ENCODE peak calls at places on chromosomes 3 and 15, in eight cellular contexts. A is aorta; Q is heart left ventricle; N is CD8-positive, alpha-beta T cell; K is gastrocnemius medialis; C is body of pancreas; J is brain microvascular endothelial cell; S is stomach. L is an unnamed sample.

GRCh38 chr15:70195808-70196304 is 98.1 kb upstream of the TLE3 start:
- DNase-seq in N (no peak), S (peak), Q (peak), C (peak), A (peak), K (peak), J (peak), L (no peak)

GRCh38 chr15:64233299-64233698 is 70.5 kb upstream of the PPIB start:
- DNase-seq in J (no peak), C (no peak), S (no peak), A (no peak), K (no peak), Q (no peak), N (no peak), L (no peak)

GRCh38 chr3:160400631-160401150 is 1.2 kb downstream of the SMC4 start:
- DNase-seq in C (peak), Q (peak), N (peak), J (no peak), S (peak), A (peak), K (no peak), L (no peak)

GRCh38 chr15:48628832-48629231 is 16.7 kb downstream of the FBN1 start:
- DNase-seq in A (no peak), J (peak), S (no peak), N (no peak), C (no peak), Q (no peak), K (no peak), L (no peak)

GRCh38 chr3:458124-458523 is 261.6 kb downstream of the CHL1 start:
- DNase-seq in A (no peak), S (no peak), C (no peak), Q (no peak), N (no peak), J (no peak), K (no peak), L (no peak)

GRCh38 chr3:135490219-135490618 is 475.3 kb upstream of the PPP2R3A start:
- DNase-seq in N (no peak), S (no peak), K (no peak), J (no peak), Q (no peak), C (no peak), A (no peak), L (no peak)

GRCh38 chr15:35725353-35725752 is 179.4 kb upstream of the DPH6 start:
- DNase-seq in K (no peak), J (peak), N (no peak), C (no peak), A (no peak), S (no peak), Q (no peak), L (no peak)

GRCh38 chr15:36161781-36162212 is 417.6 kb upstream of the CDIN1 start:
- DNase-seq in C (peak), N (no peak), J (no peak), A (no peak), K (peak), S (no peak), Q (peak), L (no peak)

GRCh38 chr3:115655761-115656282 is 32.5 kb downstream of the GAP43 start:
- DNase-seq in J (no peak), N (no peak), Q (no peak), A (no peak), K (no peak), C (no peak), S (no peak), L (no peak)

GRCh38 chr15:80434926-80435720 is 30.9 kb downstream of the ARNT2 start:
- DNase-seq in S (no peak), J (no peak), A (no peak), K (no peak), C (no peak), Q (no peak), N (no peak), L (no peak)

GRCh38 chr15:92809880-92810361 is 90.2 kb upstream of the CHD2 start:
- DNase-seq in S (no peak), K (no peak), C (peak), Q (no peak), J (peak), N (no peak), A (no peak), L (no peak)

GRCh38 chr15:78634251-78635145 is 6.5 kb downstream of the CHRNB4 start:
- DNase-seq in C (no peak), J (no peak), N (no peak), Q (no peak), A (no peak), S (peak), K (no peak), L (no peak)

GRCh38 chr3:126932188-126932931 is 50.6 kb upstream of the PLXNA1 start:
- DNase-seq in Q (no peak), S (no peak), K (peak), N (no peak), C (no peak), J (peak), A (peak), L (no peak)

GRCh38 chr3:99843590-99844260 is 26.1 kb downstream of the CMSS1 start:
- DNase-seq in Q (no peak), C (peak), K (no peak), A (no peak), N (no peak), S (peak), J (no peak), L (no peak)

GRCh38 chr15:74584779-74585178 is 30.9 kb upstream of the CLK3 start:
- DNase-seq in N (no peak), A (peak), J (no peak), S (no peak), K (no peak), C (no peak), Q (no peak), L (no peak)

GRCh38 chr3:14423197-14423743 is 20.9 kb downstream of the SLC6A6 start:
- DNase-seq in S (peak), N (no peak), Q (no peak), K (no peak), C (peak), J (no peak), A (no peak), L (no peak)

GRCh38 chr15:80549712-80550111 is 145.4 kb upstream of the ABHD17C start:
- DNase-seq in N (no peak), J (no peak), S (no peak), Q (no peak), K (no peak), C (no peak), A (no peak), L (no peak)

GRCh38 chr3:36065321-36065720 is 315.0 kb upstream of the STAC start:
- DNase-seq in S (no peak), J (no peak), A (no peak), C (no peak), N (no peak), Q (no peak), K (no peak), L (no peak)

GRCh38 chr15:65223996-65224395 is 12.7 kb upstream of the CILP start:
- DNase-seq in S (no peak), A (no peak), C (no peak), N (no peak), K (no peak), J (no peak), Q (no peak), L (no peak)

GRCh38 chr15:45715528-45715927 is 80.7 kb downstream of the SQOR start:
- DNase-seq in N (no peak), A (no peak), S (no peak), K (no peak), C (no peak), Q (no peak), J (no peak), L (no peak)

GRCh38 chr3:111951032-111951431 is 27.8 kb upstream of the ABHD10 start:
- DNase-seq in J (no peak), N (no peak), A (no peak), Q (no peak), C (no peak), K (no peak), S (no peak), L (no peak)
- H3K27ac ChIP-seq in J (no peak), N (no peak), A (no peak), Q (no peak), C (no peak), K (no peak), S (no peak), L (no peak)

DNA sequence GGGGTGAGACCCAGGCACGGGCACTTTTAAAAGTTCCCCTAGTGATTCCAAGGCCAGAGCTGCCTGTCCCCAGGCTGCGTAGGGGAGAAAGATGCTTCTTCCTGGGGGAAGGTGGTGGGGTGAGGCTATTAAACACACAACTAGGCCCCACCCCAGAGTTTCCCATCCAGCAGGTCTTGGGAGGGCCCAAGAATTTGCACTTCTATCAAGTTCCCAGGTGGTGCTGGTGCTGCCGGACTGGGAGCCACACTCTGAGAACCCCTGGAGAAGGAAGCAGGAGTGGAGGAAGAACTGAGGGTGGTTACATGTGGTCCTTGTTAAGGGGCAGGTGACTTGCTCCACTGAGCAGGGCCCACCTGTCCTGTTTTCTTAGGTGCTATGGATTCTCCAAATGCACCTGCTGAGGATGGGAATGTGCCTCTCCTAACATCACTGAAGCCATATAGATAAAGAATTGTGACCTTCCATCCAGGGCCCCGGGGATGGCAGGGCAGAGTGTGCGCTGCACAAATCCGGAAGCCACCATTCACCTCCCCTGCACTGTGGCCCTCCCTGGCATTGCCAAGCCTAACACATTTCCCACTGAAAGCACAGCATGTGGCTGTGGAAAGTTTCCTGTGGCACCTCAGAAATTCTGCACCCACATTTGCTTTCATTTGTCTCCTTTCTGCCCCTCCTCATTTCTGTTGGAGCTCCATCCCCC is 111.5 kb upstream of the MEF2A start:
- DNase-seq in J (no peak), A (no peak), C (no peak), K (no peak), N (no peak), S (peak), Q (no peak), L (no peak)
- H3K27ac ChIP-seq in J (peak), A (peak), C (peak), K (peak), N (no peak), S (peak), Q (peak), L (no peak)

GRCh38 chr3:124512881-124513609 is 217.2 kb upstream of the UMPS start:
- DNase-seq in S (peak), A (no peak), K (no peak), J (no peak), Q (no peak), N (no peak), C (peak), L (no peak)
- H3K27ac ChIP-seq in S (no peak), A (no peak), K (no peak), J (no peak), Q (no peak), N (no peak), C (no peak), L (no peak)

GRCh38 chr15:88894819-88895767 is at the start of gene HAPLN3:
- DNase-seq in A (peak), N (peak), C (peak), S (peak), J (peak), Q (no peak), K (no peak), L (peak)
- H3K27ac ChIP-seq in A (peak), N (peak), C (no peak), S (peak), J (no peak), Q (peak), K (peak), L (peak)

GRCh38 chr15:98953950-98954349 is 53.6 kb downstream of the PGPEP1L start:
- DNase-seq in J (no peak), N (no peak), C (no peak), Q (no peak), S (no peak), A (peak), K (no peak), L (no peak)
- H3K27ac ChIP-seq in J (no peak), N (no peak), C (peak), Q (peak), S (peak), A (peak), K (peak), L (no peak)

GRCh38 chr15:98660055-98660454 is 11.7 kb downstream of the IGF1R start:
- DNase-seq in K (no peak), J (no peak), N (no peak), Q (no peak), A (no peak), S (no peak), C (no peak), L (no peak)
- H3K27ac ChIP-seq in K (no peak), J (no peak), N (no peak), Q (no peak), A (peak), S (no peak), C (peak), L (no peak)

DNA sequence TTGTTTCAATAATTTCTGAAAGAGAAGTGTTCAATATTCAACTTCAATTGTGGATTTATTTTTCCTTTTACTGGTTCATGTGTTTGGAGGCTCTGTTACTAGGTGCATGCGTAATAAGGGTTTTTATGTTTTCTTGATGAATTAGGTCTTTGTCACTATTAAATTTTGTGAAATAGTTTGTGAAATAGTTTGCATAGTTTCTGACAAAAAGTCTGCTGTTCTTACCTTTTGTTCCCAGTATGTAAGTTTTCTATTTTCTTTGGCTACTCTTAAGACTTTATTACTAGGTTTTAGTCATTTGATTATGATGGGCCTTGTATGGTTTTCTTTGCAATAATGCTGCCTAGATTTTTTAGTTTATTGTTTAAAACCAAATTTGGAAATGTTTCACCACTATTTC is 38.0 kb downstream of the MEF2A start:
- DNase-seq in A (no peak), N (no peak), S (no peak), J (no peak), K (no peak), C (no peak), Q (no peak), L (no peak)
- H3K27ac ChIP-seq in A (no peak), N (no peak), S (no peak), J (no peak), K (peak), C (no peak), Q (no peak), L (no peak)

DNA sequence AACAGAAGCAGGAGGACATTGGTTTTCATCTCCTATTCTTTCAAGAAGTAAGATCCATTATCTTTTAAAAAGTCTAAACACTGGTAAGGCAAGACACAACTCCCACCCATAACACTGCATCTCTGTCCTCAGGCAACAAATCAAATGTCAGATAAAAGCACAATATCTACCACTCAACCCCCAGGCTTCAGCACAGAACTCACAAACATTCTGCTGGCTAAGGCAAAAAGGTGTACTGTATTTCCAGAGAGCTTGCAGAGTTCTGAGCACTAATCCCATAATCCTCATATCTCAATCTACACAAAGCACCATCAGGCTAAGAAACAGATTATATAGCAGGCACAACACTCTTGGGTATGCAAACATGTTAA is 20.9 kb downstream of the RAF1 start:
- DNase-seq in S (no peak), C (no peak), A (no peak), Q (no peak), K (no peak), N (no peak), J (no peak), L (no peak)
- H3K27ac ChIP-seq in S (peak), C (no peak), A (peak), Q (no peak), K (peak), N (no peak), J (no peak), L (no peak)

L was measured in effector memory CD4-positive, alpha-beta T cell.